ENCODE peak calls at places on chromosomes 12 and 14, in ten cellular contexts. U, M, H, J, V, Y, D, X, N and B are unnamed samples.

GRCh38 chr12:3132636-3133409 is 55.6 kb downstream of the TSPAN9 start:
- DNase-seq in U (peak), M (no peak), H (no peak), J (no peak), V (no peak), Y (peak), D (no peak), X (no peak), N (no peak), B (no peak)

GRCh38 chr14:71764701-71765347 is 167.4 kb upstream of the RGS6 start:
- DNase-seq in U (no peak), M (no peak), H (no peak), J (no peak), V (no peak), Y (no peak), D (no peak), X (no peak), N (no peak), B (no peak)

GRCh38 chr14:80434574-80435321 is 223.4 kb upstream of the DIO2 start:
- DNase-seq in U (no peak), M (no peak), H (no peak), J (peak), V (no peak), Y (peak), D (no peak), X (no peak), N (no peak), B (peak)

GRCh38 chr12:3944620-3945019 is 71.4 kb upstream of the PARP11 start:
- DNase-seq in U (no peak), M (no peak), H (no peak), J (no peak), V (no peak), Y (no peak), D (no peak), X (no peak), N (no peak), B (no peak)

GRCh38 chr14:63717704-63718103 is 10.2 kb downstream of the SGPP1 start:
- DNase-seq in U (no peak), M (no peak), H (no peak), J (peak), V (peak), Y (peak), D (no peak), X (no peak), N (no peak), B (no peak)

GRCh38 chr12:92208613-92209121 is 63.0 kb upstream of the BTG1 start:
- DNase-seq in U (no peak), M (no peak), H (peak), J (peak), V (peak), Y (peak), D (no peak), X (peak), N (no peak), B (peak)

GRCh38 chr12:71589478-71589881 is 74.2 kb downstream of the ZFC3H1 start:
- DNase-seq in U (no peak), M (no peak), H (peak), J (peak), V (no peak), Y (no peak), D (no peak), X (no peak), N (no peak), B (no peak)

GRCh38 chr12:131751335-131751734 is 40.4 kb downstream of the SFSWAP start:
- DNase-seq in U (peak), M (no peak), H (no peak), J (no peak), V (no peak), Y (no peak), D (no peak), X (no peak), N (no peak), B (no peak)

GRCh38 chr12:71846322-71846940 is 6.9 kb downstream of the TBC1D15 start:
- DNase-seq in U (no peak), M (peak), H (no peak), J (peak), V (peak), Y (peak), D (no peak), X (peak), N (no peak), B (peak)

GRCh38 chr14:96102071-96102856 is 63.1 kb downstream of the C14orf132 start:
- DNase-seq in U (no peak), M (no peak), H (peak), J (no peak), V (no peak), Y (no peak), D (no peak), X (no peak), N (no peak), B (no peak)

GRCh38 chr12:53961025-53961761 is 6.5 kb downstream of the HOXC12 start:
- DNase-seq in U (no peak), M (no peak), H (no peak), J (no peak), V (no peak), Y (no peak), D (no peak), X (no peak), N (no peak), B (no peak)

GRCh38 chr14:75579882-75580281 is 1.5 kb downstream of the FLVCR2 start:
- DNase-seq in U (no peak), M (no peak), H (no peak), J (no peak), V (no peak), Y (no peak), D (no peak), X (no peak), N (no peak), B (no peak)

GRCh38 chr12:120110550-120111501 is 5.7 kb downstream of the RAB35 start:
- DNase-seq in U (peak), M (no peak), H (no peak), J (no peak), V (peak), Y (no peak), D (no peak), X (no peak), N (no peak), B (no peak)

GRCh38 chr12:120640840-120641833 is 711 bp downstream of the CABP1 start:
- DNase-seq in U (peak), M (peak), H (no peak), J (peak), V (peak), Y (peak), D (no peak), X (peak), N (no peak), B (peak)

GRCh38 chr12:3281588-3282150 is 204.5 kb downstream of the TSPAN9 start:
- DNase-seq in U (no peak), M (no peak), H (no peak), J (no peak), V (no peak), Y (no peak), D (no peak), X (no peak), N (no peak), B (no peak)